ENCODE peak calls at places on chromosome 16, in seven cellular contexts. A, U, D, B, Z, E and C are unnamed samples.

GRCh38 chr16:68995011-68995504 is 110.4 kb upstream of the HAS3 start:
- DNase-seq in A (peak; percentile 26), U (peak; percentile 70), D (peak; percentile 48), B (peak; percentile 98), Z (peak; percentile 80), E (peak; percentile 53), C (peak; percentile 31)

GRCh38 chr16:75230471-75231110 is 11.8 kb downstream of the CTRB1 start:
- DNase-seq in A (no peak), U (no peak), D (no peak), B (no peak), Z (no peak), E (no peak), C (no peak)

GRCh38 chr16:15484662-15485061 is 50.3 kb downstream of the BMERB1 start:
- DNase-seq in A (no peak), U (no peak), D (peak; percentile 72), B (peak; percentile 46), Z (no peak), E (no peak), C (no peak)

GRCh38 chr16:25135239-25135878 is 23.8 kb downstream of the LCMT1 start:
- DNase-seq in A (no peak), U (peak; percentile 78), D (peak; percentile 60), B (peak; percentile 48), Z (no peak), E (no peak), C (no peak)

GRCh38 chr16:68642436-68643064 is 2.6 kb upstream of the CDH3 start:
- DNase-seq in A (peak; percentile 72), U (no peak), D (peak; percentile 50), B (peak; percentile 70), Z (no peak), E (peak; percentile 12), C (peak; percentile 79)

GRCh38 chr16:53282975-53283946 is 151.0 kb upstream of the RBL2 start:
- DNase-seq in A (peak; percentile 36), U (peak; percentile 66), D (peak; percentile 8), B (peak; percentile 38), Z (peak; percentile 46), E (peak; percentile 74), C (no peak)

GRCh38 chr16:11042205-11042604 is 97.8 kb downstream of the CLEC16A start:
- DNase-seq in A (no peak), U (no peak), D (no peak), B (no peak), Z (no peak), E (no peak), C (no peak)

GRCh38 chr16:77677129-77677528 is 45.2 kb upstream of the NUDT7 start:
- DNase-seq in A (no peak), U (no peak), D (no peak), B (peak; percentile 11), Z (no peak), E (no peak), C (no peak)

GRCh38 chr16:20023190-20023589 is 50.5 kb downstream of the GPR139 start:
- DNase-seq in A (peak; percentile 45), U (peak; percentile 41), D (no peak), B (peak; percentile 2), Z (no peak), E (peak; percentile 6), C (no peak)

GRCh38 chr16:73794936-73795335 is 501.7 kb upstream of the PSMD7 start:
- DNase-seq in A (peak; percentile 19), U (no peak), D (no peak), B (no peak), Z (no peak), E (no peak), C (no peak)

GRCh38 chr16:3575491-3575890 is 1.7 kb downstream of the NLRC3 start:
- DNase-seq in A (no peak), U (no peak), D (no peak), B (no peak), Z (no peak), E (no peak), C (no peak)

GRCh38 chr16:70579648-70580630 is 56.3 kb downstream of the SF3B3 start:
- DNase-seq in A (no peak), U (no peak), D (no peak), B (no peak), Z (no peak), E (no peak), C (no peak)

GRCh38 chr16:49281843-49282642 is 405 bp upstream of the CBLN1 start:
- DNase-seq in A (peak; percentile 95), U (peak; percentile 46), D (peak; percentile 4), B (peak; percentile 42), Z (no peak), E (peak; percentile 70), C (peak; percentile 96)

GRCh38 chr16:66188786-66189725 is 177.4 kb upstream of the CDH5 start:
- DNase-seq in A (peak; percentile 19), U (no peak), D (peak; percentile 74), B (no peak), Z (no peak), E (no peak), C (peak; percentile 30)

GRCh38 chr16:74730049-74730683 is 29.5 kb upstream of the MLKL start:
- DNase-seq in A (peak; percentile 53), U (peak; percentile 50), D (no peak), B (peak; percentile 34), Z (no peak), E (no peak), C (no peak)

GRCh38 chr16:16102738-16103137 is 120.6 kb downstream of the ABCC6 start:
- DNase-seq in A (no peak), U (no peak), D (no peak), B (no peak), Z (no peak), E (no peak), C (no peak)

GRCh38 chr16:4157376-4157825 is 41.2 kb upstream of the ADCY9 start:
- DNase-seq in A (peak; percentile 36), U (no peak), D (no peak), B (no peak), Z (no peak), E (no peak), C (no peak)

GRCh38 chr16:20001856-20002707 is 71.6 kb downstream of the GPR139 start:
- DNase-seq in A (no peak), U (no peak), D (no peak), B (no peak), Z (no peak), E (no peak), C (no peak)

GRCh38 chr16:14462811-14463210 is 167.2 kb downstream of the PARN start:
- DNase-seq in A (no peak), U (peak; percentile 6), D (peak; percentile 30), B (peak; percentile 73), Z (no peak), E (peak; percentile 40), C (no peak)

GRCh38 chr16:90041896-90042473 is 22.7 kb upstream of the DBNDD1 start:
- DNase-seq in A (no peak), U (no peak), D (no peak), B (no peak), Z (no peak), E (no peak), C (no peak)

GRCh38 chr16:75217389-75217851 is 1.4 kb upstream of the CTRB1 start:
- DNase-seq in A (no peak), U (no peak), D (no peak), B (no peak), Z (no peak), E (no peak), C (no peak)

GRCh38 chr16:69240336-69240735 is 53.4 kb downstream of the SNTB2 start:
- DNase-seq in A (no peak), U (no peak), D (peak; percentile 58), B (no peak), Z (no peak), E (no peak), C (no peak)

GRCh38 chr16:5944971-5945370 is 847.4 kb upstream of the EEF2KMT start:
- DNase-seq in A (no peak), U (no peak), D (peak; percentile 79), B (peak; percentile 43), Z (no peak), E (no peak), C (no peak)

GRCh38 chr16:88066234-88066633 is 115.0 kb downstream of the BANP start:
- DNase-seq in A (no peak), U (no peak), D (no peak), B (no peak), Z (no peak), E (no peak), C (no peak)

GRCh38 chr16:31487720-31488629 is 5.1 kb downstream of the SLC5A2 start:
- DNase-seq in A (peak; percentile 82), U (peak; percentile 60), D (no peak), B (peak; percentile 66), Z (no peak), E (peak; percentile 21), C (peak; percentile 87)

GRCh38 chr16:87584975-87585374 is 17.3 kb upstream of the JPH3 start:
- DNase-seq in A (no peak), U (no peak), D (no peak), B (no peak), Z (no peak), E (no peak), C (no peak)

GRCh38 chr16:13552062-13552959 is 367.6 kb upstream of the ERCC4 start:
- DNase-seq in A (no peak), U (no peak), D (no peak), B (no peak), Z (no peak), E (no peak), C (no peak)

GRCh38 chr16:56657555-56658430 is at the start of gene MT1F:
- DNase-seq in A (peak; percentile 87), U (peak; percentile 76), D (peak; percentile 15), B (peak; percentile 89), Z (peak; percentile 83), E (peak; percentile 35), C (peak; percentile 64)
- TF ChIP-seq EZH2 in A (peak; percentile 51), U (no peak), D (peak; percentile 73), B (no peak), Z (no peak), E (no peak), C (peak; percentile 52)

DNA sequence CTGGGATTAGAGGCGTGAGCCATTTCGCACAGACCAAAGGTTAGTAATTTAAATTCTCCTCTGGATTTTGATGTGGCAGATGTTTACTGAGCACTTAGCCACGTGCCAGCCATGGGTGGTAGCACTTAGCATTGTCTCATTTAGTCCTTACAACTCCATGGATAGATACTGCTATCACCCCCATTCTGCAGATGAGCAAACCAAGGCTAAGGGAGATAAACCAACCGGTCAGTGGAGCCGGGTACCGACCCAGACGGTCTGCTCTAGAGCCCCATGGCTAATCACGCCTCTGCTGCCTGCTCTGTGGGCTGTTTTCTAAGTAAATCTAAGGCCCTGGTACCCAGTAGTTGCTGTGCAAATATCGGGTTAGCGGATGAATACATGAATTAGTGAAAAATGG is 12.6 kb upstream of the ADGRG1 start:
- DNase-seq in A (no peak), U (no peak), D (no peak), B (no peak), Z (no peak), E (no peak), C (peak; percentile 14)
- TF ChIP-seq EZH2 in A (no peak), U (no peak), D (no peak), B (no peak), Z (no peak), E (no peak), C (no peak)

GRCh38 chr16:85897384-85897783 is 1.6 kb upstream of the IRF8 start:
- DNase-seq in A (no peak), U (no peak), D (no peak), B (no peak), Z (no peak), E (no peak), C (no peak)
- TF ChIP-seq EZH2 in A (no peak), U (no peak), D (no peak), B (no peak), Z (no peak), E (no peak), C (no peak)

DNA sequence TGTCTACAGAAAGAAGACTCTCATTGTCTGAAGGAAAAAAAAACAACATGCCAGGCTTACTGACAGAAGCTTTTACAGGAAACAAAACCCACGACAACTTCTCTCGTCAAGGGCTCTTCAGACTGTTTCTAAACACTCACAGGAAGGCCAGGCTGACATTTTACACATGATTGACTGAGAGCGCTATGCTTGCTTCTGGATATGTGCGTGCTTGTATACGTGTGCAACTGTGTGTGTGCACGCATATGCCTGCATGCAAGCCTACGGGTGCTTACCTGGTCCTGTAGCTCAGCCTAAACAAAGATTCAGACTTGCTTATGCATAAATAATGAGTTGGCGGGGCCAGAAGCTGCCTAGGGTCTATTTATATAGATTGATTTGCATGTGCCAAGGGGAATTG is 460.9 kb upstream of the C16orf82 start:
- DNase-seq in A (no peak), U (no peak), D (no peak), B (no peak), Z (no peak), E (no peak), C (no peak)
- TF ChIP-seq EZH2 in A (no peak), U (no peak), D (no peak), B (no peak), Z (no peak), E (no peak), C (no peak)